ENCODE peak calls at places on chromosomes 7 and 10, in four cellular contexts. B is GM12878, S is upper lobe of left lung, W is IMR-90. A is an unnamed sample.

GRCh38 chr10:23016636-23017035 is 78.7 kb upstream of the MSRB2 start:
- DNase-seq in B (no peak), S (no peak), W (no peak), A (no peak)

GRCh38 chr7:5283421-5284303 is 919 bp downstream of the SLC29A4 start:
- DNase-seq in B (no peak), S (no peak), W (no peak), A (no peak)

GRCh38 chr10:122010405-122011050 is 21.6 kb downstream of the TACC2 start:
- DNase-seq in B (no peak), S (no peak), W (no peak), A (peak; percentile 74)

GRCh38 chr10:121110369-121110768 is 259.2 kb downstream of the WDR11 start:
- DNase-seq in B (no peak), S (no peak), W (no peak), A (no peak)

GRCh38 chr10:4170181-4170580 is 385.2 kb upstream of the KLF6 start:
- DNase-seq in B (no peak), S (no peak), W (no peak), A (no peak)

GRCh38 chr7:22578048-22578770 is 78.2 kb upstream of the STEAP1B start:
- DNase-seq in B (no peak), S (no peak), W (peak; percentile 85), A (no peak)

GRCh38 chr10:7795605-7796004 is 7.6 kb downstream of the ATP5F1C start:
- DNase-seq in B (no peak), S (no peak), W (peak; percentile 51), A (no peak)

GRCh38 chr7:41122256-41122987 is 580.5 kb downstream of the INHBA start:
- DNase-seq in B (no peak), S (no peak), W (no peak), A (no peak)

GRCh38 chr10:28179490-28180099 is 123.3 kb downstream of the MPP7 start:
- DNase-seq in B (no peak), S (no peak), W (peak; percentile 62), A (no peak)

GRCh38 chr7:40133561-40134427 is 628 bp downstream of the MPLKIP start:
- DNase-seq in B (no peak), S (no peak), W (peak; percentile 4), A (no peak)

GRCh38 chr7:5423272-5423843 is at the start of gene TNRC18:
- DNase-seq in B (no peak), S (no peak), W (no peak), A (no peak)

GRCh38 chr7:29815181-29816105 is 9.1 kb downstream of the WIPF3 start:
- DNase-seq in B (no peak), S (no peak), W (no peak), A (no peak)

GRCh38 chr10:34985823-34986222 is 104.3 kb downstream of the CUL2 start:
- DNase-seq in B (no peak), S (no peak), W (no peak), A (no peak)

GRCh38 chr10:89391882-89392756 is at the start of gene IFIT1:
- DNase-seq in B (peak; percentile 80), S (peak; percentile 60), W (peak; percentile 95), A (peak; percentile 57)

GRCh38 chr7:1447551-1448244 is 11.6 kb downstream of the MICALL2 start:
- DNase-seq in B (no peak), S (no peak), W (peak; percentile 50), A (no peak)

GRCh38 chr10:70571236-70571635 is 31.3 kb downstream of the PRF1 start:
- DNase-seq in B (no peak), S (no peak), W (no peak), A (no peak)

GRCh38 chr7:50793115-50793946 is 10.6 kb upstream of the GRB10 start:
- DNase-seq in B (no peak), S (peak; percentile 64), W (peak; percentile 36), A (peak; percentile 54)
- TF ChIP-seq POLR2A in B (no peak), S (no peak), W (no peak), A (peak; percentile 68)

GRCh38 chr10:59333731-59334130 is 28.6 kb downstream of the FAM13C start:
- DNase-seq in B (no peak), S (no peak), W (peak; percentile 16), A (no peak)
- H3K27me3 ChIP-seq in B (no peaks in the 10 kb centered on the region), S (no peaks in the 10 kb centered on the region), W (no peaks in the 10 kb centered on the region), A (no peaks in the 10 kb centered on the region)

DNA sequence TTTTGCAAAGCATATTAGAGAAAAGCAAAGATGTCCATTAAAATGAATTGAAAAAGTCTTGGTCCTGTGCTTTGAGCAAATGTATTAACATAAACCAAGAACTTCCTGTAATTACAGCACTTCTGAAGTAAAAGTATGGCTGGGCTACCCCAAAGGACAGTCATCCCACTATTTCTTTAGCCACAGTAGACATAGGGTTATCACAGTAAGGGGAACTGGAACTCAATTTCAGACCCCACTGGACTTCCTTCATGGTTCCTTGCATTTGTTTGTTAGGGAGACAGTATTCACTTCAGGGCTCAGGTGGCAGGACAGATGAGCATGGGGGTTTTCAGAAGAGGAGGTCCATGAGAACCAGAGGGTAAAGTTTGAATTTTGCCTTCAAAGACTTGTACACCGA is 203.1 kb upstream of the PDE1C start:
- DNase-seq in B (peak; percentile 19), S (no peak), W (no peak), A (no peak)
- H3K4me3 ChIP-seq in B (no peak overlapping the region), S (no peak overlapping the region), W (no peak overlapping the region), A (no peak overlapping the region)

GRCh38 chr10:5488272-5489161 is 10.9 kb downstream of the CALML5 start:
- DNase-seq in B (no peak), S (peak; percentile 52), W (no peak), A (no peak)
- TF ChIP-seq POLR2A in B (no peak), S (no peak), W (no peak), A (no peak)

DNA sequence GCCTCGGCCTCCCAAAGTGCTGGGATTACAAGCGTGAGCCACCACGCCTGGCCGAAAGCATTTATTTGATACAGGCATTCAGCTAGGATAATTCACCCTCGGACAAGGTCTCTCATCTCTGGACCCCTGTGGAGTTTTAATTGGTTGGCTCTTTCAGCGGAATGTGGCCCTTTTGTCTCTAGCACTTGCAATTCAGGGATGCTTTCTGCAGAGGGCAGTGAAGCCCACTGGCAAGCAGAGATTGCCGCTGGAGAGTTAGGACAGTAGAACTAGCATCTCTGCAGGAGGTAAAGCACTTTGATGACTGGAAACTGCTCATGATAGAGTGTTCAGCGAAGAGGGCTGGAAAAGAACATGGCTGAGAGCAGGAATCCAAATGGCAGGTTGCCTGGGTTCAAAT is 62.0 kb downstream of the SUFU start:
- DNase-seq in B (no peak), S (no peak), W (no peak), A (no peak)
- H3K27me3 ChIP-seq in B (no peaks in the 10 kb centered on the region), S (no peaks in the 10 kb centered on the region), W (no peaks in the 10 kb centered on the region), A (no peaks in the 10 kb centered on the region)

GRCh38 chr10:114404171-114405010 is at the start of gene AFAP1L2:
- DNase-seq in B (no peak), S (no peak), W (no peak), A (no peak)
- H3K4me3 ChIP-seq in B (peak within 1 kb of the TSS; percentile 40), S (peak within 1 kb of the TSS; percentile 54), W (peak within 1 kb of the TSS; percentile 27), A (peak within 1 kb of the TSS; percentile 64)

GRCh38 chr7:2520808-2521146 is 1.2 kb downstream of the LFNG start:
- DNase-seq in B (no peak), S (no peak), W (no peak), A (no peak)

GRCh38 chr7:2518737-2519118 is 846 bp upstream of the LFNG start:
- DNase-seq in B (no peak), S (no peak), W (no peak), A (no peak)

GRCh38 chr7:2520131-2520807 is 695 bp downstream of the LFNG start:
- DNase-seq in B (no peak), S (peak; percentile 58), W (no peak), A (no peak)

GRCh38 chr7:2518101-2518500 is 1.5 kb upstream of the LFNG start:
- DNase-seq in B (no peak), S (no peak), W (no peak), A (no peak)

DNA sequence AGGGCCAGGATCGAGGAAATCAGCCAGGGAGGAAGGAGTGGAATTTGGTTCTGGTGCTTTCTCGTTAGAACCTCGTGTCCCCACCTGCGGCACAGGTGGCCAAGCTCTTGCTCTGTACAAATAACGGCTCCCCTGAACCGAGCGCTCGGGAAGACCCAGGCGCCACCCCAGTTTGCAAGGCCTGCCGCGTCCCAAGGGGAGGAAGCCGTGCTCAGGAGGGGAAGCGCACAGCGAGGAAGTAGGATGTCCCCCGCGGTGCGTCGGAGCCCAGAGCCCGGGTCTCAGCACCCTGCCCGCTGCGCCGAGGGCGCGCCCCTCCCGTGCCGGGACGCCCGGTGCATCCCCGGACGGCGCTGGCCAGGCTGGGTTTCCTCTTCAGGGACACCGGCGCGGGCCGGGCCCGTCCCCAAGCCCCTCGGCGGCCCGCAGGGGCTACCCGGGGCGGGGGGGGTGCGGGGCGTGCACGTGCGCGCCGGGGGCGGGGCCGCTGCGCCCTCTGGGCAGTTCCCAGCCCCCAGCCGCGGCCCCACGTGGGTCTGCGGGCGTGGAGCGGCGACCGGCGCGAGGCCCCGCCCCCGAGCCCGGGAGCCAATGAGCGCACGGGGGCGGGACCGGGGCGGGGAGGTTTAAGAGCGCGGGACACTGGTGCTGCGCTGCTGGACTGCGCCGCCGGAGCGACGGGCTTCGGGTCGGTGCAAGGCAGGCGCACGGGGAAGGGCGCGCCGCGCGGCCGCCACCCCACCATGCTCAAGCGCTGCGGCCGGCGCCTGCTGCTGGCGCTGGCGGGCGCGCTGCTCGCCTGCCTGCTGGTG is at the start of gene LFNG:
- DNase-seq in B (peak; percentile 32), S (peak; percentile 86), W (peak; percentile 83), A (peak; percentile 77)
- TF ChIP-seq POLR2A in B (peak; percentile 81), S (peak; percentile 57), W (peak; percentile 91), A (peak; percentile 94)

DNA sequence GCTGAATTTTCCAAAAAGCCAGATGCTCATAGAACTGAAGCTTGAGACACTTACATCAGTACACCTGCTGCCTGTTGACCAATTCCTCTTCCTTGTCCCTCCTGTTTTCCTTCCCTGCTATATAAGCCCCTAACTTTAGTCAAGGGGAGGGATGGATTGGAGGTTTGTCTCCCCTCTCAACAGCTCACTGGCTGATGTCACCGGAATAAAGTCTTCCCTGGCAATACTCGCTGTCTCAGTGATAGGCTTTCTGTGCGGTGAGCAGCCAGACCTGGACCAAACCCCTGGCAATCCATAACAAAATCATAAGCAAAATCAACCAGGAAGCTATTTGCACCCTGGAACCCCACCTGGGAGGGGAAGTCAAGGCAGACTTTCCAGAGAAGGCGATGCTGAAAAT is 929 bp upstream of the IRF5 start:
- DNase-seq in B (no peak), S (no peak), W (no peak), A (no peak)
- H3K27me3 ChIP-seq in B (no peaks in the 10 kb centered on the region), S (no peaks in the 10 kb centered on the region), W (peaks cover 89% of the 10 kb centered on the region), A (peaks cover 32% of the 10 kb centered on the region)

GRCh38 chr7:138342990-138343389 is 117.1 kb upstream of the TRIM24 start:
- DNase-seq in B (no peak), S (no peak), W (no peak), A (no peak)

GRCh38 chr7:138338361-138338760 is 121.7 kb upstream of the TRIM24 start:
- DNase-seq in B (no peak), S (no peak), W (no peak), A (peak; percentile 16)
- H3K4me3 ChIP-seq in B (no peak overlapping the region), S (no peak overlapping the region), W (no peak overlapping the region), A (no peak overlapping the region)

A was measured in gastrocnemius medialis.